ENCODE peak calls at places on chromosomes 6 and 20, in four cellular contexts. V, C, N and G are unnamed samples.
A peak's percentile ranks its signal among the peaks of the same experiment; 100 is the strongest.

GRCh38 chr20:34525709-34526416 is 9.6 kb downstream of the DYNLRB1 start:
- DNase-seq in C (peak; percentile 90), V (peak; percentile 95), N (no peak), G (no peak)

GRCh38 chr20:2640899-2641298 is 11.5 kb upstream of the NOP56 start:
- DNase-seq in V (no peak), N (no peak), C (no peak), G (no peak)

GRCh38 chr20:53901064-53901463 is 169.3 kb downstream of the BCAS1 start:
- DNase-seq in C (no peak), V (no peak), N (no peak), G (no peak)

GRCh38 chr20:44211177-44212039 is 837 bp upstream of the OSER1 start:
- DNase-seq in C (no peak), N (peak; percentile 80), V (no peak), G (no peak)

GRCh38 chr6:10989587-10989986 is 54.5 kb downstream of the ELOVL2 start:
- DNase-seq in V (no peak), C (no peak), N (no peak), G (no peak)

GRCh38 chr6:145758086-145758485 is 22.8 kb upstream of the EPM2A start:
- DNase-seq in N (no peak), V (no peak), C (no peak), G (no peak)

GRCh38 chr20:49320460-49320859 is 42.6 kb upstream of the ZNFX1 start:
- DNase-seq in V (no peak), N (no peak), C (peak; percentile 59), G (no peak)

GRCh38 chr20:62642666-62643520 is 590 bp downstream of the SLCO4A1 start:
- DNase-seq in V (no peak), C (no peak), N (peak; percentile 91), G (peak; percentile 71)

GRCh38 chr20:47205577-47206123 is 150.8 kb downstream of the ZMYND8 start:
- DNase-seq in C (peak; percentile 75), N (peak; percentile 75), V (no peak), G (no peak)

GRCh38 chr20:59735917-59736316 is 131.6 kb downstream of the PHACTR3 start:
- DNase-seq in N (no peak), C (no peak), V (no peak), G (no peak)

GRCh38 chr6:51675551-51676275 is 411.7 kb downstream of the PKHD1 start:
- DNase-seq in C (no peak), V (no peak), N (no peak), G (no peak)

GRCh38 chr6:134962421-134962820 is 12.5 kb upstream of the ALDH8A1 start:
- DNase-seq in N (no peak), C (no peak), V (no peak), G (no peak)

GRCh38 chr20:51067792-51068191 is 44.9 kb upstream of the KCNG1 start:
- DNase-seq in V (no peak), N (no peak), C (no peak), G (no peak)

GRCh38 chr20:25296094-25297093 is 48.5 kb downstream of the PYGB start:
- DNase-seq in N (peak; percentile 79), C (peak; percentile 45), V (no peak), G (peak; percentile 68)
- TF ChIP-seq POLR2A in N (no peak), C (no peak), V (no peak), G (no peak)

DNA sequence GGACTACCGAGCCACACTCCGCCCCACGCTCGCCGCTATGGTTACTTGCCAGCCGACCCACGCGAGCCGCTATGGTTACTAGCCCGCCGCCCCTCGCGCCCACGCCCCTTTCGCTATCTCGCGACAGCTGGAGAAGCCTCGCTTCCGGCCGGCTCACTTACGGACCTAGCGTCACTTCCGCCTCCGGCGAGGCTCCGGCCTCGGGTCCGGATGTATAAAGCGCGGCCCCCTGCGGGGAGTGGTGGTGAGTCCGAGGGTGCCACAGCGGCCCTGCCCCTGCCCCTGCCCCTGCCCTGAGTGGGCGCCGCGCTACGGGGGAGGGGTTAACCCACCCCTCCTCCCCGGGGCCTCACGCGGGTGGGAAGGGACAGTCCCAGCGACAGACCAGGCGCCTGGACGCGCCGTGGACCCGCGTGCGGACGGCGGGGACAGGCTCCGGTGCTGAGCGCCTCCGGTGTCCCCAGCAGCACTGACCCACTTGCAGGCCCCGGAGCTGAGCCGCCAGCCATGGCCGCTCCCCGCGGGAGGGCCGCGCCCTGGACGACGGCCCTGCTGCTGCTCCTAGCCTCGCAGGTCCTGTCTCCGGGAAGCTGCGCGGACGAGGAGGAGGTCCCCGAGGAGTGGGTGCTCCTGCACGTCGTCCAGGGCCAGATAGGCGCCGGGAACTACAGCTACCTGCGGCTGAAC is at the start of the genes C6orf120 and WDR27:
- DNase-seq in N (peak; percentile 99), V (peak; percentile 93), C (peak; percentile 83), G (peak; percentile 92)
- TF ChIP-seq POLR2A in N (peak; percentile 90), V (peak; percentile 97), C (peak; percentile 86), G (peak; percentile 88)

DNA sequence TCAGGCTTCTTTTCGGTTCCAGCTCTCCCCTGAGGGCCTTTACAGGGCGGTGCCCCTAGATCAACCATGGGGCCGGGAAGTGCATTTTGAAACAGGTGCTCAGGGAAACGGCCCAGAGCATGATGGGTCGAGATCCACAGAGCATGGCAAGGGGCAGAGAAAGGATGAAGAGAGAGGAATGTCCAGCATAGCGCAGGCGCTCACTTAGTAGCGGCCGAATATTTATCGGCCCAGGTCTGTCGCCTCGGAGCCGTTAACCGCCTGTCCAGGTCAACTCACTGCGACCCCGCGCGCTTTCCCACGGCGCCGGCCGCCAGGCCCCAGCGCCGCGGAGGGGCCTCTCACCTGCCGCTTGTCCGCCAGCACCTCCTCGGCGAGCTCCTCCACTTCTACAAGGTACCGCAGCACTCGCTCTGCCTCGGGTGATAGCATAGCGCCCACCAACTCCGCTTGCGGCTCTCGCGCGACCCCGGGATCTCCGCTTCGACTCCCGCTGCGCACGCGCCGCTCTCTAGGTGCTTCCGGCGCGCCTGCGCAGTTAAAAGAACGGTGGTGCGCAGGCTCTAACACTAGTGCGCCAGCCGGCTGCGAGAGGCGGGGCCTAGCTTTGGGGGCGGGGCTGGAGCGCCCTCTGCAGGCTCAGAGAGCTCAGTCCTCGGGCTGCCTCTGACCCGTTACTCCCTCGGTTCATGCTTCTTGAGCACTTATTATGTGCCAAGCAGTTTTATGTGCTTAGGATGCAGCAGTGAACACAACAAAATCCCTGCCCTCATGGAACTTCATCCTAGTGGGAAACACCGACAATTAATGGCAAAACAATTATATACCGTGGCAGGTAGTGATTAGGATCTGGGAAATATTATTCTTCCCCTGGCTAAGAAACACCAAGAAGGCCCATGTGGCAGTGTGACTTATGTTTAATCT is at the start of gene PDRG1:
- DNase-seq in N (peak; percentile 99), C (peak; percentile 90), V (peak; percentile 89), G (peak; percentile 92)
- TF ChIP-seq POLR2A in N (no peak), C (peak; percentile 77), V (no peak), G (peak; percentile 90)

GRCh38 chr20:407097-407952 is 774 bp upstream of the RBCK1 start:
- DNase-seq in C (peak; percentile 91), N (peak; percentile 95), V (peak; percentile 58), G (peak; percentile 85)
- TF ChIP-seq POLR2A in C (peak; percentile 80), N (no peak), V (no peak), G (no peak)

GRCh38 chr6:127266178-127266891 is at the start of gene RNF146:
- DNase-seq in C (peak; percentile 44), V (peak; percentile 70), N (no peak), G (peak; percentile 63)
- TF ChIP-seq POLR2A in C (no peak), V (no peak), N (no peak), G (no peak)

GRCh38 chr6:27502508-27503435 is 29.9 kb upstream of the ZNF184 start:
- DNase-seq in C (no peak), N (peak; percentile 88), V (no peak), G (no peak)
- TF ChIP-seq POLR2A in C (no peak), N (no peak), V (no peak), G (no peak)

DNA sequence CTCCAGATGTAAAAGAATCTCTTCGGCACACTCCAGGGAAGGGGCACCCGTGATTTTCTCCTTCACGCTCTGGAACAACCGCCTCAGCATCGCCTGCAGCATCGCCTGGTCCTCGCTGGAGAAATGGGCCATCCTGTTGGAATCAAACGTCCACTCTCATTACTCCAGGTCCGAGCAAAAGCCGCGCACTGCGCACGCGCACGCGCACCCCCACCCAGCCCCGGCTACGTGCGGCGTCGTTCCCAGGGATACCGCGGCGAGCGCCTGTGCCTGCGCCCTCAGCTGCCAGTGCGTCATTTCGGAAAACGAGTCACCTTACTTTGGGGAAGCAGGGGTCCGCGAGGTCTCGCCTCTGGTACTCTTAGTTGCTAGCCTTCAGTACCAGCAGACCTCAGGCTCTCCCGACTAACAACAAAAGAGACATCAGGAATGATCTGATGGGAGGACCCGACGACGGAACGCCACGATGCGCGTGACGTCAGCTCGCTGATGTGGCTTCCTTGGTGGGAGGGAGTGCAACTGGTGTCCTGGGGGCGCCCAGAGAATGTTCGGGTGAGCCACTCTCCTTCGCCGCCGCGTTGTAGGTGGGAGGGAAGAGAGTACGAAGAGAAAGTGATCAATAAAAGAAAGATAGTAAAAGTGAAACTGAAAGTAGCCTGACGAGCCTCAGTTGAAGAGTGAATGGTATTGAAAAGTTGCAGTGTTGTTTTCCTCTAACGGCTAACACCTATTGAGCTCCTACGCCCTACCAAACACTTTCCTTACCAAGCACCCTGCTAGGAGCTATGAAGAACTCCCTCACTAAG is at the start of gene TBC1D32:
- DNase-seq in C (peak; percentile 63), N (peak; percentile 96), V (peak; percentile 86), G (peak; percentile 70)
- TF ChIP-seq POLR2A in C (peak; percentile 83), N (peak; percentile 5), V (peak; percentile 7), G (peak; percentile 80)